ENCODE peak calls at places on chromosomes 3 and 15, in four cellular contexts. Y is tibial nerve, I is fibroblast of pulmonary artery, K is mucosa of descending colon. W is an unnamed sample.

GRCh38 chr3:24254649-24255048 is 240.0 kb downstream of the THRB start:
- DNase-seq in K (no peak), I (peak), Y (no peak), W (no peak)

GRCh38 chr15:51796777-51797474 is 32.5 kb upstream of the TMOD3 start:
- DNase-seq in I (peak), K (no peak), Y (no peak), W (no peak)

GRCh38 chr3:134901461-134901860 is 106.4 kb downstream of the EPHB1 start:
- DNase-seq in Y (no peak), I (no peak), K (no peak), W (no peak)

GRCh38 chr3:52844290-52844985 is 9.6 kb upstream of the MUSTN1 start:
- DNase-seq in I (no peak), K (no peak), Y (no peak), W (peak)

GRCh38 chr3:90033242-90033641 is 925.8 kb downstream of the EPHA3 start:
- DNase-seq in I (no peak), Y (no peak), K (no peak), W (no peak)

GRCh38 chr3:37309945-37310665 is 135.7 kb upstream of the LRRFIP2 start:
- DNase-seq in Y (no peak), I (no peak), K (no peak), W (no peak)

GRCh38 chr15:80694624-80695098 is 449 bp upstream of the ABHD17C start:
- DNase-seq in Y (no peak), I (peak), K (peak), W (no peak)

GRCh38 chr3:146187334-146187950 is 26.5 kb upstream of the PLOD2 start:
- DNase-seq in I (peak), Y (peak), K (no peak), W (no peak)

GRCh38 chr3:55160241-55160877 is 232.5 kb upstream of the LRTM1 start:
- DNase-seq in Y (peak), I (peak), K (peak), W (peak)

GRCh38 chr15:81338422-81339007 is 14.6 kb upstream of the STARD5 start:
- DNase-seq in Y (peak), I (peak), K (no peak), W (peak)

GRCh38 chr3:5021571-5022092 is 42.4 kb downstream of the BHLHE40 start:
- DNase-seq in I (peak), Y (no peak), K (no peak), W (no peak)

GRCh38 chr3:159455741-159456181 is 532.9 kb upstream of the IL12A start:
- DNase-seq in I (no peak), K (no peak), Y (no peak), W (no peak)

GRCh38 chr3:12588674-12589054 is 31.8 kb downstream of the MKRN2 start:
- DNase-seq in I (no peak), K (no peak), Y (no peak), W (no peak)

GRCh38 chr15:86915811-86916331 is 836.2 kb downstream of the AGBL1 start:
- DNase-seq in I (peak), Y (peak), K (no peak), W (no peak)

GRCh38 chr3:187630421-187630820 is 39.8 kb downstream of the SST start:
- DNase-seq in K (no peak), Y (no peak), I (no peak), W (no peak)

GRCh38 chr3:138578961-138579574 is 15.0 kb downstream of the CEP70 start:
- DNase-seq in K (no peak), Y (no peak), I (no peak), W (no peak)

GRCh38 chr3:38553071-38553470 is 56.9 kb downstream of the EXOG start:
- DNase-seq in I (no peak), K (no peak), Y (no peak), W (no peak)

GRCh38 chr3:130835483-130835882 is 58.4 kb upstream of the ATP2C1 start:
- DNase-seq in I (peak), K (no peak), Y (no peak), W (no peak)

GRCh38 chr3:31094048-31094447 is 199.6 kb upstream of the GADL1 start:
- DNase-seq in Y (no peak), K (no peak), I (no peak), W (no peak)

GRCh38 chr3:150303776-150304175 is 104.3 kb upstream of the TSC22D2 start:
- DNase-seq in Y (no peak), I (no peak), K (no peak), W (no peak)

GRCh38 chr3:187798531-187799520 is 53.6 kb upstream of the BCL6 start:
- DNase-seq in Y (no peak), K (no peak), I (no peak), W (no peak)

GRCh38 chr3:133393204-133393603 is 6.7 kb upstream of the BFSP2 start:
- DNase-seq in Y (no peak), I (no peak), K (no peak), W (peak)

GRCh38 chr15:41483115-41483514 is 10.6 kb upstream of the ITPKA start:
- DNase-seq in Y (no peak), K (no peak), I (no peak), W (no peak)
- H3K4me3 ChIP-seq in Y (no peak), K (no peak), I (no peak), W (no peak)

DNA sequence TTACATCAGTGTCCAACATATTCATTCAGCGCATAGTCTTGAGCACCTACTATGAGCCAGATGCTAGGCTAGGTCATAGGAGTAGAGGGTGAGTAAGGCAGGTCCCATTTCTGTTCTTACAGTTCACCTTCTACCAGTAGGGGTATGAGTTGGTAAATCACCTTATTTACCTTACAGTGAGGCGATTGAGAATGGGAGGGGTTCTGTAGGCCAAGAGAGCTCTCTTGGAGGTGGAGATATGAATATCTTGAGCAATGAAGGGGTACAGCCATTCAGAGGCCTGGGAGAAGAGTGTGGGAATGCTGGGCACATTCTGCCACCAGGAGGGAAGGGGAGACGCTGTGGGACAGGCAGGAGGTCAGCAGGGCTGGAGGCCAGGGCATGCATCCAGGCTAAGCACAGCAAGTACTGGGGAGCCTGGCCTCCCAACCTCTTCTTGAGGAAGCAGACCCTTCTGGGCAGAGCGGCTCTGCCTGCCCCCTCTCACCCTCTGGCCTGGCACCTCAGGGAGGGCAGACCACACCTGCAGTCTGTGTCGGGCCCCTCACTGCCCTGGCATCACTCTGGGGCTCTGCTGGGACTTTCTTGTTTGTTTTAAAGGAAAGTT is 123.4 kb downstream of the EEFSEC start:
- DNase-seq in K (no peak), Y (no peak), I (no peak), W (no peak)
- H3K4me3 ChIP-seq in K (no peak), Y (no peak), I (no peak), W (no peak)

GRCh38 chr3:152379415-152380042 is 110.8 kb downstream of the MBNL1 start:
- DNase-seq in K (no peak), I (no peak), Y (no peak), W (no peak)
- H3K4me3 ChIP-seq in K (no peak), I (no peak), Y (no peak), W (peak)

GRCh38 chr3:42655331-42655888 is 1.9 kb downstream of the ZBTB47 start:
- DNase-seq in Y (no peak), I (no peak), K (no peak), W (no peak)
- H3K4me3 ChIP-seq in Y (peak), I (peak), K (no peak), W (peak)